ENCODE peak calls at places on chromosome 17, in eight cellular contexts. One of them, this sample, is unnamed.

GRCh38 chr17:1880851-1881630 is 51.2 kb downstream of the RPA1 start:
- DNase-seq in kidney glomerular epithelial cell: no peak
- DNase-seq in effector CD4-positive, alpha-beta T cell: no peak
- DNase-seq in HTR-8/SVneo: no peak
- DNase-seq in head of caudate nucleus: no peak
- DNase-seq in Caco-2: no peak
- DNase-seq in pancreas: no peak
- DNase-seq in HCEC 1CT: no peak
- DNase-seq in this sample: no peak

GRCh38 chr17:19703106-19703775 is 13.1 kb downstream of the SLC47A2 start:
- DNase-seq in pancreas: no peak
- DNase-seq in effector CD4-positive, alpha-beta T cell: no peak
- DNase-seq in HTR-8/SVneo: no peak
- DNase-seq in kidney glomerular epithelial cell: no peak
- DNase-seq in HCEC 1CT: no peak
- DNase-seq in head of caudate nucleus: no peak
- DNase-seq in Caco-2: no peak
- DNase-seq in this sample: no peak

GRCh38 chr17:32634167-32634566 is 147.4 kb downstream of the CDK5R1 start:
- DNase-seq in kidney glomerular epithelial cell: no peak
- DNase-seq in head of caudate nucleus: no peak
- DNase-seq in pancreas: no peak
- DNase-seq in Caco-2: no peak
- DNase-seq in HCEC 1CT: no peak
- DNase-seq in effector CD4-positive, alpha-beta T cell: no peak
- DNase-seq in HTR-8/SVneo: no peak
- DNase-seq in this sample: no peak

GRCh38 chr17:34243732-34244299 is 11.3 kb upstream of the CCL2 start:
- DNase-seq in pancreas: no peak
- DNase-seq in Caco-2: no peak
- DNase-seq in head of caudate nucleus: no peak
- DNase-seq in HTR-8/SVneo: no peak
- DNase-seq in effector CD4-positive, alpha-beta T cell: no peak
- DNase-seq in kidney glomerular epithelial cell: no peak
- DNase-seq in HCEC 1CT: no peak
- DNase-seq in this sample: no peak

GRCh38 chr17:41812176-41813038 is at the start of gene FKBP10:
- DNase-seq in Caco-2: peak; percentile 88
- DNase-seq in HTR-8/SVneo: peak; percentile 94
- DNase-seq in kidney glomerular epithelial cell: peak; percentile 77
- DNase-seq in pancreas: peak; percentile 53
- DNase-seq in head of caudate nucleus: peak; percentile 16
- DNase-seq in HCEC 1CT: peak; percentile 72
- DNase-seq in effector CD4-positive, alpha-beta T cell: peak; percentile 12
- DNase-seq in this sample: peak; percentile 75

GRCh38 chr17:80012751-80013741 is 22.6 kb downstream of the TBC1D16 start:
- DNase-seq in kidney glomerular epithelial cell: no peak
- DNase-seq in head of caudate nucleus: no peak
- DNase-seq in pancreas: no peak
- DNase-seq in HCEC 1CT: no peak
- DNase-seq in effector CD4-positive, alpha-beta T cell: no peak
- DNase-seq in Caco-2: no peak
- DNase-seq in HTR-8/SVneo: no peak
- DNase-seq in this sample: no peak

GRCh38 chr17:59643159-59643857 is 23.6 kb downstream of the CLTC start:
- DNase-seq in pancreas: no peak
- DNase-seq in Caco-2: no peak
- DNase-seq in HCEC 1CT: peak; percentile 71
- DNase-seq in head of caudate nucleus: no peak
- DNase-seq in kidney glomerular epithelial cell: no peak
- DNase-seq in effector CD4-positive, alpha-beta T cell: no peak
- DNase-seq in HTR-8/SVneo: no peak
- DNase-seq in this sample: no peak

GRCh38 chr17:8436169-8436932 is 667 bp downstream of the NDEL1 start:
- DNase-seq in HCEC 1CT: peak; percentile 42
- DNase-seq in Caco-2: peak; percentile 44
- DNase-seq in head of caudate nucleus: peak; percentile 38
- DNase-seq in pancreas: peak; percentile 70
- DNase-seq in kidney glomerular epithelial cell: peak; percentile 35
- DNase-seq in effector CD4-positive, alpha-beta T cell: peak; percentile 51
- DNase-seq in HTR-8/SVneo: peak; percentile 70
- DNase-seq in this sample: peak; percentile 79

GRCh38 chr17:80187493-80187892 is 17.7 kb downstream of the CARD14 start:
- DNase-seq in head of caudate nucleus: no peak
- DNase-seq in effector CD4-positive, alpha-beta T cell: no peak
- DNase-seq in HTR-8/SVneo: no peak
- DNase-seq in Caco-2: no peak
- DNase-seq in kidney glomerular epithelial cell: no peak
- DNase-seq in pancreas: peak; percentile 61
- DNase-seq in HCEC 1CT: peak; percentile 25
- DNase-seq in this sample: peak; percentile 73

GRCh38 chr17:20092973-20093626 is 83.9 kb downstream of the SPECC1 start:
- DNase-seq in effector CD4-positive, alpha-beta T cell: no peak
- DNase-seq in Caco-2: no peak
- DNase-seq in kidney glomerular epithelial cell: no peak
- DNase-seq in pancreas: no peak
- DNase-seq in HTR-8/SVneo: no peak
- DNase-seq in HCEC 1CT: no peak
- DNase-seq in head of caudate nucleus: no peak
- DNase-seq in this sample: no peak

GRCh38 chr17:2192367-2193028 is 111.1 kb downstream of the SMG6 start:
- DNase-seq in HTR-8/SVneo: peak; percentile 84
- DNase-seq in kidney glomerular epithelial cell: peak; percentile 94
- DNase-seq in effector CD4-positive, alpha-beta T cell: peak; percentile 17
- DNase-seq in HCEC 1CT: peak; percentile 91
- DNase-seq in head of caudate nucleus: no peak
- DNase-seq in pancreas: no peak
- DNase-seq in Caco-2: no peak
- DNase-seq in this sample: no peak

GRCh38 chr17:35051579-35052239 is 11.8 kb downstream of the RFFL start:
- DNase-seq in Caco-2: no peak
- DNase-seq in effector CD4-positive, alpha-beta T cell: no peak
- DNase-seq in HTR-8/SVneo: no peak
- DNase-seq in kidney glomerular epithelial cell: no peak
- DNase-seq in head of caudate nucleus: no peak
- DNase-seq in HCEC 1CT: no peak
- DNase-seq in pancreas: no peak
- DNase-seq in this sample: no peak

GRCh38 chr17:49968380-49969133 is 433 bp upstream of the DLX4 start:
- DNase-seq in effector CD4-positive, alpha-beta T cell: peak; percentile 43
- DNase-seq in HCEC 1CT: peak; percentile 35
- DNase-seq in Caco-2: peak; percentile 100
- DNase-seq in HTR-8/SVneo: peak; percentile 99
- DNase-seq in head of caudate nucleus: no peak
- DNase-seq in pancreas: peak; percentile 57
- DNase-seq in kidney glomerular epithelial cell: no peak
- DNase-seq in this sample: peak; percentile 79

GRCh38 chr17:71936977-71937376 is 183.8 kb upstream of the SOX9 start:
- DNase-seq in kidney glomerular epithelial cell: no peak
- DNase-seq in Caco-2: peak; percentile 51
- DNase-seq in effector CD4-positive, alpha-beta T cell: no peak
- DNase-seq in HCEC 1CT: no peak
- DNase-seq in head of caudate nucleus: no peak
- DNase-seq in pancreas: no peak
- DNase-seq in HTR-8/SVneo: no peak
- DNase-seq in this sample: no peak

GRCh38 chr17:65261682-65262636 is 124.8 kb downstream of the RGS9 start:
- DNase-seq in Caco-2: no peak
- DNase-seq in head of caudate nucleus: no peak
- DNase-seq in effector CD4-positive, alpha-beta T cell: no peak
- DNase-seq in HTR-8/SVneo: no peak
- DNase-seq in HCEC 1CT: peak; percentile 38
- DNase-seq in kidney glomerular epithelial cell: no peak
- DNase-seq in pancreas: no peak
- DNase-seq in this sample: no peak

GRCh38 chr17:74444406-74444805 is 12.5 kb downstream of the GPRC5C start:
- DNase-seq in HCEC 1CT: no peak
- DNase-seq in pancreas: peak; percentile 60
- DNase-seq in HTR-8/SVneo: no peak
- DNase-seq in head of caudate nucleus: no peak
- DNase-seq in effector CD4-positive, alpha-beta T cell: no peak
- DNase-seq in kidney glomerular epithelial cell: peak; percentile 25
- DNase-seq in Caco-2: no peak
- DNase-seq in this sample: peak; percentile 73

GRCh38 chr17:81291662-81292061 is 3.4 kb downstream of the SLC38A10 start:
- DNase-seq in Caco-2: peak; percentile 76
- DNase-seq in effector CD4-positive, alpha-beta T cell: peak; percentile 58
- DNase-seq in pancreas: peak; percentile 85
- DNase-seq in head of caudate nucleus: peak; percentile 53
- DNase-seq in HTR-8/SVneo: peak; percentile 71
- DNase-seq in HCEC 1CT: peak; percentile 23
- DNase-seq in kidney glomerular epithelial cell: peak; percentile 26
- DNase-seq in this sample: peak; percentile 80

GRCh38 chr17:50218071-50218759 is 16.8 kb upstream of the COL1A1 start:
- DNase-seq in effector CD4-positive, alpha-beta T cell: no peak
- DNase-seq in pancreas: no peak
- DNase-seq in head of caudate nucleus: no peak
- DNase-seq in Caco-2: no peak
- DNase-seq in HTR-8/SVneo: no peak
- DNase-seq in HCEC 1CT: peak; percentile 46
- DNase-seq in kidney glomerular epithelial cell: no peak
- DNase-seq in this sample: no peak

GRCh38 chr17:21379080-21379711 is 3.0 kb downstream of the KCNJ12 start:
- DNase-seq in effector CD4-positive, alpha-beta T cell: no peak
- DNase-seq in head of caudate nucleus: no peak
- DNase-seq in pancreas: peak; percentile 33
- DNase-seq in Caco-2: no peak
- DNase-seq in kidney glomerular epithelial cell: no peak
- DNase-seq in HCEC 1CT: no peak
- DNase-seq in HTR-8/SVneo: no peak
- DNase-seq in this sample: peak; percentile 84

GRCh38 chr17:45060824-45061605 is at the start of gene NMT1:
- DNase-seq in pancreas: peak; percentile 98
- DNase-seq in kidney glomerular epithelial cell: peak; percentile 100
- DNase-seq in Caco-2: peak; percentile 98
- DNase-seq in head of caudate nucleus: peak; percentile 94
- DNase-seq in HTR-8/SVneo: peak; percentile 99
- DNase-seq in effector CD4-positive, alpha-beta T cell: peak; percentile 94
- DNase-seq in HCEC 1CT: peak; percentile 100
- DNase-seq in this sample: peak; percentile 96

GRCh38 chr17:36066365-36066945 is 2.4 kb downstream of the CCL18 start:
- DNase-seq in head of caudate nucleus: no peak
- DNase-seq in pancreas: no peak
- DNase-seq in HCEC 1CT: no peak
- DNase-seq in Caco-2: no peak
- DNase-seq in kidney glomerular epithelial cell: no peak
- DNase-seq in effector CD4-positive, alpha-beta T cell: no peak
- DNase-seq in HTR-8/SVneo: no peak
- DNase-seq in this sample: no peak

GRCh38 chr17:75268931-75269330 is 2.1 kb downstream of the MIF4GD start:
- DNase-seq in kidney glomerular epithelial cell: no peak
- DNase-seq in HCEC 1CT: no peak
- DNase-seq in HTR-8/SVneo: no peak
- DNase-seq in pancreas: no peak
- DNase-seq in head of caudate nucleus: no peak
- DNase-seq in Caco-2: no peak
- DNase-seq in effector CD4-positive, alpha-beta T cell: no peak
- DNase-seq in this sample: no peak

GRCh38 chr17:37131670-37132620 is 183.2 kb downstream of the AATF start:
- DNase-seq in HCEC 1CT: no peak
- DNase-seq in kidney glomerular epithelial cell: no peak
- DNase-seq in HTR-8/SVneo: no peak
- DNase-seq in Caco-2: no peak
- DNase-seq in head of caudate nucleus: no peak
- DNase-seq in effector CD4-positive, alpha-beta T cell: no peak
- DNase-seq in pancreas: no peak
- DNase-seq in this sample: no peak

GRCh38 chr17:76232342-76232741 is 8.0 kb downstream of the RNF157 start:
- DNase-seq in Caco-2: no peak
- DNase-seq in head of caudate nucleus: no peak
- DNase-seq in effector CD4-positive, alpha-beta T cell: no peak
- DNase-seq in kidney glomerular epithelial cell: no peak
- DNase-seq in HCEC 1CT: peak; percentile 98
- DNase-seq in HTR-8/SVneo: no peak
- DNase-seq in pancreas: no peak
- DNase-seq in this sample: no peak

GRCh38 chr17:57959929-57960328 is 4.7 kb upstream of the CUEDC1 start:
- DNase-seq in HTR-8/SVneo: no peak
- DNase-seq in HCEC 1CT: no peak
- DNase-seq in effector CD4-positive, alpha-beta T cell: no peak
- DNase-seq in Caco-2: no peak
- DNase-seq in head of caudate nucleus: no peak
- DNase-seq in pancreas: no peak
- DNase-seq in kidney glomerular epithelial cell: no peak
- DNase-seq in this sample: no peak

GRCh38 chr17:43676471-43676870 is 14.7 kb upstream of the MEOX1 start:
- DNase-seq in kidney glomerular epithelial cell: no peak
- DNase-seq in HTR-8/SVneo: no peak
- DNase-seq in head of caudate nucleus: no peak
- DNase-seq in effector CD4-positive, alpha-beta T cell: no peak
- DNase-seq in Caco-2: no peak
- DNase-seq in pancreas: no peak
- DNase-seq in HCEC 1CT: peak; percentile 25
- DNase-seq in this sample: no peak

GRCh38 chr17:16298140-16298662 is 55.1 kb downstream of the CENPV start:
- DNase-seq in head of caudate nucleus: no peak
- DNase-seq in kidney glomerular epithelial cell: no peak
- DNase-seq in Caco-2: peak; percentile 48
- DNase-seq in HTR-8/SVneo: no peak
- DNase-seq in HCEC 1CT: no peak
- DNase-seq in pancreas: no peak
- DNase-seq in effector CD4-positive, alpha-beta T cell: no peak
- DNase-seq in this sample: no peak

GRCh38 chr17:49656247-49656646 is 21.6 kb downstream of the SPOP start:
- DNase-seq in kidney glomerular epithelial cell: no peak
- DNase-seq in pancreas: no peak
- DNase-seq in HCEC 1CT: no peak
- DNase-seq in head of caudate nucleus: no peak
- DNase-seq in Caco-2: no peak
- DNase-seq in HTR-8/SVneo: no peak
- DNase-seq in effector CD4-positive, alpha-beta T cell: no peak
- DNase-seq in this sample: no peak

GRCh38 chr17:49557204-49558024 is 18.3 kb upstream of the NXPH3 start:
- DNase-seq in pancreas: no peak
- DNase-seq in kidney glomerular epithelial cell: peak; percentile 29
- DNase-seq in HCEC 1CT: peak; percentile 49
- DNase-seq in HTR-8/SVneo: peak; percentile 74
- DNase-seq in head of caudate nucleus: no peak
- DNase-seq in Caco-2: peak; percentile 83
- DNase-seq in effector CD4-positive, alpha-beta T cell: no peak
- DNase-seq in this sample: no peak

GRCh38 chr17:35256629-35257028 is 13.8 kb downstream of the SLFN5 start:
- DNase-seq in Caco-2: peak; percentile 14
- DNase-seq in HTR-8/SVneo: no peak
- DNase-seq in head of caudate nucleus: no peak
- DNase-seq in pancreas: no peak
- DNase-seq in kidney glomerular epithelial cell: no peak
- DNase-seq in effector CD4-positive, alpha-beta T cell: no peak
- DNase-seq in HCEC 1CT: no peak
- DNase-seq in this sample: no peak

GRCh38 chr17:78179372-78179771 is 7.5 kb downstream of the TK1 start:
- DNase-seq in HCEC 1CT: peak; percentile 49
- DNase-seq in pancreas: no peak
- DNase-seq in Caco-2: no peak
- DNase-seq in HTR-8/SVneo: no peak
- DNase-seq in effector CD4-positive, alpha-beta T cell: no peak
- DNase-seq in head of caudate nucleus: no peak
- DNase-seq in kidney glomerular epithelial cell: no peak
- DNase-seq in this sample: no peak